ENCODE peak calls at places on chromosomes 6 and 20, in four cellular contexts. C, F, V and W are unnamed samples.
A peak's percentile ranks its signal among the peaks of the same experiment; 100 is the strongest.

GRCh38 chr20:50242863-50243609 is 52.4 kb downstream of the CEBPB start:
- DNase-seq in C (peak; percentile 80), F (no peak), V (peak; percentile 79), W (no peak)

GRCh38 chr6:37483917-37484785 is 15.5 kb downstream of the CCDC167 start:
- DNase-seq in C (peak; percentile 25), F (peak; percentile 26), V (peak; percentile 68), W (peak; percentile 7)

GRCh38 chr6:13296536-13296997 is 31.8 kb downstream of the TBC1D7 start:
- DNase-seq in C (no peak), F (no peak), V (no peak), W (no peak)

GRCh38 chr20:50052952-50053789 is 59.8 kb downstream of the UBE2V1 start:
- DNase-seq in C (no peak), F (no peak), V (no peak), W (no peak)

GRCh38 chr20:17969884-17970409 is 1.1 kb downstream of the MGME1 start:
- DNase-seq in C (peak; percentile 65), F (no peak), V (peak; percentile 40), W (peak; percentile 57)

GRCh38 chr6:139173172-139173571 is 38.3 kb downstream of the HECA start:
- DNase-seq in C (no peak), F (peak; percentile 12), V (no peak), W (no peak)

GRCh38 chr20:2799271-2799670 is 1.2 kb downstream of the CPXM1 start:
- DNase-seq in C (no peak), F (no peak), V (no peak), W (no peak)

GRCh38 chr20:21719592-21720214 is 14.2 kb downstream of the PAX1 start:
- DNase-seq in C (peak; percentile 33), F (peak; percentile 78), V (peak; percentile 63), W (peak; percentile 50)

GRCh38 chr6:156686429-156686939 is 90.7 kb upstream of the ARID1B start:
- DNase-seq in C (peak; percentile 60), F (peak; percentile 26), V (peak; percentile 67), W (peak; percentile 46)

GRCh38 chr6:14463110-14463509 is 345.5 kb downstream of the CD83 start:
- DNase-seq in C (no peak), F (no peak), V (no peak), W (no peak)

GRCh38 chr6:147201885-147202515 is 2.2 kb upstream of the STXBP5 start:
- DNase-seq in C (peak; percentile 50), F (peak; percentile 81), V (no peak), W (peak; percentile 64)

GRCh38 chr6:160398674-160399271 is 50.6 kb downstream of the SLC22A3 start:
- DNase-seq in C (peak; percentile 31), F (no peak), V (no peak), W (no peak)

GRCh38 chr6:47817749-47818148 is 35.9 kb downstream of the OPN5 start:
- DNase-seq in C (no peak), F (no peak), V (no peak), W (no peak)

GRCh38 chr6:27592107-27592480 is 119.2 kb upstream of the ZNF184 start:
- DNase-seq in C (no peak), F (peak; percentile 51), V (no peak), W (no peak)

GRCh38 chr6:56841751-56842150 is 113.2 kb upstream of the BEND6 start:
- DNase-seq in C (no peak), F (no peak), V (no peak), W (no peak)

GRCh38 chr20:53739799-53740785 is 146.5 kb upstream of the ZNF217 start:
- DNase-seq in C (peak; percentile 54), F (no peak), V (no peak), W (no peak)

GRCh38 chr20:14055127-14055742 is 59.9 kb downstream of the MACROD2 start:
- DNase-seq in C (peak; percentile 42), F (peak; percentile 76), V (peak; percentile 18), W (peak; percentile 33)

GRCh38 chr6:28981391-28981832 is 23.7 kb downstream of the ZNF311 start:
- DNase-seq in C (peak; percentile 36), F (peak; percentile 65), V (no peak), W (peak; percentile 62)

GRCh38 chr6:105932440-105932839 is 153.7 kb upstream of the PRDM1 start:
- DNase-seq in C (peak; percentile 19), F (no peak), V (peak; percentile 17), W (no peak)

GRCh38 chr6:41655706-41656668 is 17.7 kb downstream of the MDFI start:
- DNase-seq in C (peak; percentile 59), F (no peak), V (no peak), W (no peak)

GRCh38 chr20:22887796-22888195 is 147.3 kb upstream of the SSTR4 start:
- DNase-seq in C (no peak), F (no peak), V (no peak), W (no peak)

GRCh38 chr6:134921276-134921979 is 28.5 kb downstream of the ALDH8A1 start:
- DNase-seq in C (no peak), F (no peak), V (no peak), W (no peak)

GRCh38 chr6:71523548-71523947 is 234.9 kb downstream of the OGFRL1 start:
- DNase-seq in C (no peak), F (no peak), V (no peak), W (no peak)

GRCh38 chr20:49325981-49326380 is 48.1 kb upstream of the ZNFX1 start:
- DNase-seq in C (peak; percentile 58), F (no peak), V (no peak), W (peak; percentile 53)

GRCh38 chr20:20780127-20780822 is 67.8 kb upstream of the RALGAPA2 start:
- DNase-seq in C (no peak), F (peak; percentile 28), V (peak; percentile 79), W (no peak)

GRCh38 chr6:27562027-27562410 is 89.1 kb upstream of the ZNF184 start:
- DNase-seq in C (no peak), F (peak; percentile 69), V (no peak), W (no peak)

GRCh38 chr20:38173237-38174156 is 8.4 kb upstream of the TGM2 start:
- DNase-seq in C (peak; percentile 95), F (peak; percentile 92), V (peak; percentile 98), W (peak; percentile 85)

GRCh38 chr6:37559501-37559900 is 59.8 kb upstream of the CCDC167 start:
- DNase-seq in C (no peak), F (no peak), V (no peak), W (no peak)

GRCh38 chr20:61120595-61121515 is 131.2 kb upstream of the CDH4 start:
- DNase-seq in C (peak; percentile 65), F (peak; percentile 92), V (no peak), W (peak; percentile 62)

GRCh38 chr6:163645560-163645959 is 231.0 kb downstream of the QKI start:
- DNase-seq in C (peak; percentile 21), F (no peak), V (peak; percentile 77), W (no peak)

GRCh38 chr20:4059631-4060030 is 44.3 kb upstream of the RNF24 start:
- DNase-seq in C (no peak), F (no peak), V (no peak), W (no peak)
- TF ChIP-seq CTCF in C (no peak), F (no peak), V (no peak), W (no peak)

GRCh38 chr20:58953050-58953449 is 28.0 kb upstream of the NELFCD start:
- DNase-seq in C (no peak), F (no peak), V (no peak), W (no peak)

GRCh38 chr20:58944610-58945009 is 36.4 kb upstream of the NELFCD start:
- DNase-seq in C (no peak), F (peak; percentile 70), V (no peak), W (no peak)

GRCh38 chr20:58945967-58946631 is 35.0 kb upstream of the NELFCD start:
- DNase-seq in C (no peak), F (no peak), V (no peak), W (no peak)

GRCh38 chr20:58956078-58956477 is 25.0 kb upstream of the NELFCD start:
- DNase-seq in C (no peak), F (no peak), V (no peak), W (no peak)

DNA sequence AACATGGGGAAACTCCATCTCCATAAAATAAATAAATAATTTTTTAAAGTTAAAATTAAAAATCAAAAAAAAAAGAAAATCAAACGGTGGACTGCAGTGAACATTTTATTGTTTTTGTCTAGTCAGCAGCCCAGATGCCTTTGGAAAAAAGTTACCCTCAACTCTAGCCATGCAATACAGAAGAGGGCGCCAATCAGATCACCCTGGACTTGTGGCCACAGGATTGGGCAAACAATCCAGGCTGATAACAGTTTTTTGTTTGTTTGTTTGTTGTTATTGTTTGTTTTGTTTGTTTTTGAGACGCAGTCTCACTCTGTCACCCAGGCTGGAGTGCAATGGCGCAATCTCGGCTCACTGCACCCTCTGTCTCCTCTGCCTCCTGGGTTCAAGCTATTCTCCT is 30.5 kb upstream of the NELFCD start:
- DNase-seq in C (no peak), F (peak; percentile 18), V (no peak), W (no peak)
- TF ChIP-seq CTCF in C (no peak), F (no peak), V (no peak), W (no peak)

GRCh38 chr6:46652603-46653438 is at the start of the genes CYP39A1 and SLC25A27:
- DNase-seq in C (peak; percentile 83), F (peak; percentile 73), V (peak; percentile 95), W (peak; percentile 57)
- TF ChIP-seq CTCF in C (no peak), F (no peak), V (no peak), W (no peak)

DNA sequence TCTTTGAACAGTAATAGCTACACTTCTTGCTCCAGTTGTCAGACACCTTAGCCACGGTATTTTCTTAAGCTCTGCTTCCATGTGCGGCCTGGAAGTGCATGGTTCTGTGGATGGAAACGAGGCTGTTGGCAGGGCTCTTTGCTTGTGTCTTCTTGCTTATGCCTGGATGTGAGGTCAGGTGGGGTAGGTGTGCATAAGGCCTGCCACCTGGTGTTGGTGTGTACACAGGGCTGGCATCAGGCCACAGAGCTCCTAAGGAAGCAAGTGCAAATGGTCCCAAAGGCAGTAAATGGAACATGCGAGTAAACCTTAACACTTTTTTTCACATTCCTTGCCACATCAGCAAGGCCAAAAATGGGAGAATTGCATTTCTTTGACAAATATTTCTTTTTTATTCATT is 158.1 kb upstream of the GMDS start:
- DNase-seq in C (no peak), F (peak; percentile 5), V (no peak), W (no peak)
- TF ChIP-seq CTCF in C (no peak), F (no peak), V (no peak), W (no peak)

GRCh38 chr20:33897313-33897912 is 86.3 kb downstream of the CHMP4B start:
- DNase-seq in C (no peak), F (no peak), V (no peak), W (no peak)
- TF ChIP-seq CTCF in C (no peak), F (no peak), V (peak; percentile 27), W (no peak)

DNA sequence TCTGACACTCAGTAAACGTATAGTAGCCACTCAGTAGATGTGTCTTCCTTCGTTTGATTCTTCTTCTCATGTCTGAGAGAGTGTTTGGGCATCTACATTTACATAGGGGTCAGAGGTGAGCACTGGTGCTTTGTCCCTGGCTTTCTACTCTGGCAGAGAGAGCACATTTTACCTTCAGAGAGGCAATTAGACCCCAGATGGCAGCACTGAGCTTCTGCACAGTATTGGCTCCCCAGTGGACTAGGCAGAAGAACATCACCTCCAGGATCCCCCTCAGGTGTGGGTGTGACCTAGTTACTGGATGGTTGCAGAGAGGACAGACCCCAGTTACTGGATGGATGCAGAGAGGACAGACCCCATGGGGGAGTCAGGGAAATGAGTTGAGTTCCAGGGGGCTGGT is 327.2 kb downstream of the DHX35 start:
- DNase-seq in C (no peak), F (peak; percentile 7), V (no peak), W (no peak)
- TF ChIP-seq CTCF in C (no peak), F (no peak), V (no peak), W (no peak)